ENCODE peak calls at places on chromosomes 5 and 9, in nine cellular contexts. L is IMR-90, D is mesenchymal stem cell, B is HCT116, S is neural progenitor cell, J is GM12878, N is fibroblast of lung, V is HepG2, Z is H1. M is an unnamed sample.

GRCh38 chr5:1374680-1375055 is 29.8 kb upstream of the CLPTM1L start:
- DNase-seq in V (no peak), Z (no peak), J (no peak), S (no peak), N (peak), L (no peak), B (no peak), D (no peak), M (no peak)

GRCh38 chr5:170338933-170339779 is 41.6 kb upstream of the LCP2 start:
- DNase-seq in D (no peak), L (no peak), S (no peak), N (no peak), J (no peak), B (peak), V (no peak), Z (no peak), M (peak)

GRCh38 chr5:173278641-173279040 is 43.6 kb upstream of the NKX2-5 start:
- DNase-seq in S (no peak), L (no peak), J (no peak), N (no peak), Z (no peak), B (no peak), D (no peak), V (no peak), M (no peak)

GRCh38 chr9:69785757-69786156 is 25.9 kb upstream of the PTAR1 start:
- DNase-seq in J (no peak), D (peak), B (no peak), V (no peak), S (peak), L (peak), Z (no peak), N (peak), M (no peak)

GRCh38 chr5:38509185-38509584 is 47.3 kb downstream of the LIFR start:
- DNase-seq in S (no peak), N (peak), D (peak), L (peak), V (no peak), B (no peak), Z (no peak), J (no peak), M (no peak)

GRCh38 chr5:142295084-142295758 is 29.6 kb downstream of the SPRY4 start:
- DNase-seq in S (no peak), D (peak), V (no peak), Z (no peak), L (peak), B (no peak), N (no peak), J (no peak), M (no peak)

GRCh38 chr5:81021951-81022687 is 62.0 kb downstream of the RASGRF2 start:
- DNase-seq in D (no peak), V (no peak), N (no peak), S (no peak), Z (no peak), J (no peak), B (no peak), L (no peak), M (no peak)

GRCh38 chr5:136522217-136522956 is 157.0 kb upstream of the TRPC7 start:
- DNase-seq in N (no peak), S (no peak), D (no peak), B (no peak), L (no peak), Z (no peak), J (no peak), V (no peak), M (no peak)

GRCh38 chr9:33445389-33445881 is 2.0 kb downstream of the AQP3 start:
- DNase-seq in D (no peak), Z (no peak), V (no peak), J (no peak), B (no peak), N (no peak), L (no peak), S (no peak), M (no peak)

GRCh38 chr5:6674421-6674820 is 38.8 kb upstream of the TENT4A start:
- DNase-seq in N (no peak), S (no peak), D (no peak), J (no peak), Z (no peak), B (no peak), L (no peak), V (no peak), M (no peak)

GRCh38 chr5:16666140-16666860 is 49.5 kb upstream of the RETREG1 start:
- DNase-seq in N (no peak), D (no peak), J (no peak), B (no peak), S (no peak), V (no peak), L (no peak), Z (no peak), M (no peak)

GRCh38 chr9:70480405-70480980 is 66.0 kb upstream of the KLF9 start:
- DNase-seq in N (peak), S (no peak), V (no peak), L (peak), B (no peak), D (peak), Z (no peak), J (no peak), M (no peak)

GRCh38 chr5:66151030-66151429 is 6.9 kb downstream of the SREK1 start:
- DNase-seq in V (no peak), S (no peak), N (no peak), Z (no peak), D (no peak), B (no peak), L (no peak), J (no peak), M (no peak)

GRCh38 chr9:131276107-131276888 is at the start of gene FAM78A:
- DNase-seq in S (peak), N (no peak), L (no peak), B (no peak), D (peak), V (no peak), J (no peak), Z (no peak), M (peak)

GRCh38 chr9:130523921-130524320 is 55.5 kb upstream of the FUBP3 start:
- DNase-seq in J (no peak), V (no peak), N (no peak), D (no peak), S (peak), B (no peak), L (no peak), Z (no peak), M (no peak)

GRCh38 chr9:87713278-87713989 is 12.5 kb upstream of the CTSL start:
- DNase-seq in Z (no peak), V (peak), J (no peak), D (peak), N (peak), S (no peak), L (peak), B (peak), M (no peak)

GRCh38 chr5:56406221-56406620 is 173.1 kb upstream of the ANKRD55 start:
- DNase-seq in B (no peak), Z (no peak), V (peak), N (no peak), D (no peak), L (no peak), J (no peak), S (no peak), M (no peak)

GRCh38 chr5:130289132-130290088 is 385.1 kb downstream of the CHSY3 start:
- DNase-seq in Z (no peak), J (no peak), S (no peak), B (no peak), D (peak), N (no peak), V (no peak), L (no peak), M (no peak)

GRCh38 chr5:126846756-126847155 is 69.8 kb downstream of the LMNB1 start:
- DNase-seq in V (no peak), D (no peak), Z (no peak), L (no peak), B (no peak), S (no peak), N (no peak), J (no peak), M (no peak)
- H3K27ac ChIP-seq in V (no peak), D (no peak), Z (peak), L (no peak), B (no peak), S (no peak), N (no peak), J (no peak), M (peak)

GRCh38 chr5:138438003-138438723 is 694 bp upstream of the REEP2 start:
- DNase-seq in S (peak), B (no peak), L (no peak), V (no peak), D (no peak), Z (no peak), J (no peak), N (no peak), M (no peak)
- H3K4me3 ChIP-seq in S (peak), B (no peak), L (peak), V (peak), D (peak), Z (peak), J (peak), N (peak), M (peak)

GRCh38 chr5:3736466-3736865 is 140.8 kb downstream of the IRX1 start:
- DNase-seq in S (no peak), Z (no peak), J (no peak), B (no peak), L (no peak), D (no peak), N (no peak), V (no peak), M (no peak)
- H2AFZ ChIP-seq in S (no peak), Z (no peak), J (no peak), B (no peak), L (no peak), D (no peak), N (no peak), V (no peak), M (no peak)

DNA sequence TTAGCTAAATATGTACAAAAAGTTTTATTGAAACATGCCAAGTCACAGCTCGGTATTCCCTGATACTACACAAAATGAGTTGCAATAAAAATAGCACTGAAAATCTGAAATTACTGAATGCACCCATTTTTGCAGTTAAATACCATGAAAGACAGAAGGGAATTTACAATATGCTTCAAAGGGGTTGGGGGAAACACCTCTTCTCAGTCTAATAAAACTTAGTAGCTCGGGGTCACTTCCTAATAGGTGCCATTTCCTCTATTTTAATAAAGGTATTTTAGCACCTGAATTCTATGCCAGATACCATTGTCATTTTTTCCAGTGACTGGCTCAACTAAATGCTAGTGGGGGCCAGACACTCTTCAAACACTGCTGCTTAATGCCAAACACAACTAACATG is 204.1 kb upstream of the MEF2C start:
- DNase-seq in B (no peak), Z (no peak), D (no peak), N (no peak), J (peak), V (no peak), L (no peak), S (no peak), M (no peak)
- H3K27ac ChIP-seq in B (no peak), Z (no peak), D (no peak), N (no peak), J (no peak), V (no peak), L (no peak), S (no peak), M (no peak)

GRCh38 chr9:34993502-34994428 is 4.2 kb downstream of the DNAJB5 start:
- DNase-seq in V (no peak), S (no peak), N (peak), Z (no peak), J (no peak), B (no peak), L (peak), D (peak), M (no peak)
- H3K4me3 ChIP-seq in V (no peak), S (no peak), N (no peak), Z (peak), J (no peak), B (no peak), L (no peak), D (peak), M (no peak)

DNA sequence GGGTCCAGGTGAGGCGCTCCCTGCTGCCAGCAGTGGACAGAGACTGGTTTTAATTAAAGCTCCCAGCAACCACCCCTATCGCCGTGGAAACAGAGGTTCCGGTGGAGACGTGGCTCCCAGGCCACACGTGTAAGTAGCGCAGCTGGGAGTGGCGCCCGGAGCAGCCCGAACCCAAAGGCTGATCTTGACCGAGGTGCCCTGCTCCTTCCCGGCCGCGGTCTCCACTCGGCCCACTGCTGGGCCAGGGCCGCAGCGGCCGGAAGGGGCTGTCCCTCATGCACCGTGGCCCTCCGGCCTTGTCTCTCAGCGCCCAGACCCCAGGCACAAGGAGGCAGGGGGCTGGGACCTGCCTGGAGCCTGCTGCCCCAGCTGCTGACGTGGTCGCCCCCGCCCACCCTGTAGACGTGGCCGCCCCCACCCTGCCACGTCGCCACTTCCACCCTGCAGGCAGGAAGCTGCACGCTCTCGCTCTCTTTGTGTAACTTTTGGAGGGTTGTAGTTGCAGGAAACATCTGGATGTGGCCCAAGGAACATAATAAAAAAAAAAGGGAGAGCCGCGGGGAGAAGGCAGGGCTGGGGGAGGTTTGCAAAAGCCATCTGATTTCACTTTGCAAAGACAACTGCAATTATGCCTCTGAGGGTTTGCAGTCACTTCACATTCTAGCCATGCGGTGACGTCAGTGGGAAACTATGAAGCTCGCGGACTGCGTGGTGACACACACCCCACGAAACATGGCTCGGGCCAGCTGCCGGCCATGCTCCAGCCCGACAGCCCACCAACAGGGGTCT is 129.9 kb downstream of the RXRA start:
- DNase-seq in J (no peak), L (peak), Z (no peak), B (peak), N (peak), V (no peak), S (no peak), D (peak), M (no peak)
- H2AFZ ChIP-seq in J (peak), L (peak), Z (no peak), B (peak), N (no peak), V (no peak), S (no peak), D (no peak), M (no peak)